ENCODE peak calls at places on chromosomes 1 and 21, in nine cellular contexts. One of them, this sample, is unnamed.

GRCh38 chr1:14980801-14981200 is 172.7 kb upstream of the TMEM51 start:
- DNase-seq in fibroblast of lung: peak; percentile 59
- DNase-seq in retinal pigment epithelial cell: no peak
- DNase-seq in uterus: peak; percentile 28
- DNase-seq in mucosa of descending colon: no peak
- DNase-seq in heart right ventricle: no peak
- DNase-seq in WERI-Rb-1: no peak
- DNase-seq in HCT116: no peak
- DNase-seq in bronchial epithelial cell: no peak
- DNase-seq in this sample: no peak

GRCh38 chr1:38932496-38933014 is 9.1 kb downstream of the RHBDL2 start:
- DNase-seq in fibroblast of lung: no peak
- DNase-seq in retinal pigment epithelial cell: no peak
- DNase-seq in uterus: no peak
- DNase-seq in mucosa of descending colon: no peak
- DNase-seq in heart right ventricle: no peak
- DNase-seq in WERI-Rb-1: no peak
- DNase-seq in HCT116: no peak
- DNase-seq in bronchial epithelial cell: no peak
- DNase-seq in this sample: no peak

GRCh38 chr1:158153179-158153578 is 27.5 kb upstream of the CD1D start:
- DNase-seq in fibroblast of lung: no peak
- DNase-seq in retinal pigment epithelial cell: no peak
- DNase-seq in uterus: no peak
- DNase-seq in mucosa of descending colon: no peak
- DNase-seq in heart right ventricle: no peak
- DNase-seq in WERI-Rb-1: no peak
- DNase-seq in HCT116: no peak
- DNase-seq in bronchial epithelial cell: peak; percentile 65
- DNase-seq in this sample: no peak

GRCh38 chr1:175481126-175482071 is 262.0 kb downstream of the TNR start:
- DNase-seq in fibroblast of lung: peak; percentile 7
- DNase-seq in retinal pigment epithelial cell: no peak
- DNase-seq in uterus: no peak
- DNase-seq in mucosa of descending colon: no peak
- DNase-seq in heart right ventricle: no peak
- DNase-seq in WERI-Rb-1: no peak
- DNase-seq in HCT116: no peak
- DNase-seq in bronchial epithelial cell: peak; percentile 26
- DNase-seq in this sample: peak; percentile 38

GRCh38 chr1:93738926-93739325 is 57.3 kb upstream of the BCAR3 start:
- DNase-seq in fibroblast of lung: no peak
- DNase-seq in retinal pigment epithelial cell: no peak
- DNase-seq in uterus: no peak
- DNase-seq in mucosa of descending colon: no peak
- DNase-seq in heart right ventricle: no peak
- DNase-seq in WERI-Rb-1: peak; percentile 25
- DNase-seq in HCT116: no peak
- DNase-seq in bronchial epithelial cell: no peak
- DNase-seq in this sample: no peak

GRCh38 chr1:2192031-2192995 is 2.3 kb downstream of the FAAP20 start:
- DNase-seq in fibroblast of lung: peak; percentile 88
- DNase-seq in retinal pigment epithelial cell: peak; percentile 72
- DNase-seq in uterus: peak; percentile 66
- DNase-seq in mucosa of descending colon: no peak
- DNase-seq in heart right ventricle: no peak
- DNase-seq in WERI-Rb-1: no peak
- DNase-seq in HCT116: no peak
- DNase-seq in bronchial epithelial cell: no peak
- DNase-seq in this sample: no peak

GRCh38 chr1:64745986-64746940 is 1.4 kb downstream of the RAVER2 start:
- DNase-seq in fibroblast of lung: peak; percentile 53
- DNase-seq in retinal pigment epithelial cell: no peak
- DNase-seq in uterus: no peak
- DNase-seq in mucosa of descending colon: no peak
- DNase-seq in heart right ventricle: no peak
- DNase-seq in WERI-Rb-1: no peak
- DNase-seq in HCT116: no peak
- DNase-seq in bronchial epithelial cell: no peak
- DNase-seq in this sample: no peak

GRCh38 chr1:107821340-107821739 is 143.6 kb downstream of the VAV3 start:
- DNase-seq in fibroblast of lung: no peak
- DNase-seq in retinal pigment epithelial cell: no peak
- DNase-seq in uterus: no peak
- DNase-seq in mucosa of descending colon: no peak
- DNase-seq in heart right ventricle: no peak
- DNase-seq in WERI-Rb-1: no peak
- DNase-seq in HCT116: no peak
- DNase-seq in bronchial epithelial cell: no peak
- DNase-seq in this sample: peak; percentile 6

GRCh38 chr1:150346316-150346715 is 17.6 kb upstream of the RPRD2 start:
- DNase-seq in fibroblast of lung: no peak
- DNase-seq in retinal pigment epithelial cell: no peak
- DNase-seq in uterus: no peak
- DNase-seq in mucosa of descending colon: no peak
- DNase-seq in heart right ventricle: no peak
- DNase-seq in WERI-Rb-1: peak; percentile 67
- DNase-seq in HCT116: no peak
- DNase-seq in bronchial epithelial cell: no peak
- DNase-seq in this sample: no peak

GRCh38 chr21:17461014-17461413 is 51.8 kb upstream of the CXADR start:
- DNase-seq in fibroblast of lung: peak; percentile 94
- DNase-seq in retinal pigment epithelial cell: peak; percentile 83
- DNase-seq in uterus: peak; percentile 80
- DNase-seq in mucosa of descending colon: no peak
- DNase-seq in heart right ventricle: no peak
- DNase-seq in WERI-Rb-1: no peak
- DNase-seq in HCT116: no peak
- DNase-seq in bronchial epithelial cell: peak; percentile 82
- DNase-seq in this sample: peak; percentile 31

GRCh38 chr21:45032977-45033705 is 41.2 kb upstream of the ADARB1 start:
- DNase-seq in fibroblast of lung: no peak
- DNase-seq in retinal pigment epithelial cell: no peak
- DNase-seq in uterus: peak; percentile 19
- DNase-seq in mucosa of descending colon: no peak
- DNase-seq in heart right ventricle: no peak
- DNase-seq in WERI-Rb-1: no peak
- DNase-seq in HCT116: no peak
- DNase-seq in bronchial epithelial cell: no peak
- DNase-seq in this sample: no peak

GRCh38 chr21:29351691-29352090 is 53.0 kb downstream of the BACH1 start:
- DNase-seq in fibroblast of lung: peak; percentile 98
- DNase-seq in retinal pigment epithelial cell: peak; percentile 77
- DNase-seq in uterus: no peak
- DNase-seq in mucosa of descending colon: no peak
- DNase-seq in heart right ventricle: no peak
- DNase-seq in WERI-Rb-1: no peak
- DNase-seq in HCT116: no peak
- DNase-seq in bronchial epithelial cell: no peak
- DNase-seq in this sample: no peak

GRCh38 chr1:200184196-200184595 is 156.7 kb downstream of the NR5A2 start:
- DNase-seq in fibroblast of lung: peak; percentile 64
- DNase-seq in retinal pigment epithelial cell: peak; percentile 68
- DNase-seq in uterus: peak; percentile 73
- DNase-seq in mucosa of descending colon: peak; percentile 53
- DNase-seq in heart right ventricle: peak; percentile 59
- DNase-seq in WERI-Rb-1: no peak
- DNase-seq in HCT116: peak; percentile 42
- DNase-seq in bronchial epithelial cell: peak; percentile 99
- DNase-seq in this sample: peak; percentile 100

GRCh38 chr1:41545996-41546938 is 61.8 kb upstream of the EDN2 start:
- DNase-seq in fibroblast of lung: peak; percentile 13
- DNase-seq in retinal pigment epithelial cell: no peak
- DNase-seq in uterus: peak; percentile 8
- DNase-seq in mucosa of descending colon: no peak
- DNase-seq in heart right ventricle: no peak
- DNase-seq in WERI-Rb-1: no peak
- DNase-seq in HCT116: no peak
- DNase-seq in bronchial epithelial cell: no peak
- DNase-seq in this sample: no peak

GRCh38 chr1:190619724-190620123 is 142.1 kb upstream of the BRINP3 start:
- DNase-seq in fibroblast of lung: peak; percentile 30
- DNase-seq in retinal pigment epithelial cell: no peak
- DNase-seq in uterus: no peak
- DNase-seq in mucosa of descending colon: no peak
- DNase-seq in heart right ventricle: no peak
- DNase-seq in WERI-Rb-1: no peak
- DNase-seq in HCT116: no peak
- DNase-seq in bronchial epithelial cell: no peak
- DNase-seq in this sample: no peak
- TF ChIP-seq CTCF in fibroblast of lung: no peak
- TF ChIP-seq CTCF in retinal pigment epithelial cell: no peak
- TF ChIP-seq CTCF in uterus: no peak
- TF ChIP-seq CTCF in mucosa of descending colon: no peak
- TF ChIP-seq CTCF in heart right ventricle: no peak
- TF ChIP-seq CTCF in WERI-Rb-1: no peak
- TF ChIP-seq CTCF in HCT116: no peak
- TF ChIP-seq CTCF in bronchial epithelial cell: no peak
- TF ChIP-seq CTCF in this sample: no peak

GRCh38 chr21:43211085-43212071 is 42.6 kb downstream of the CRYAA start:
- DNase-seq in fibroblast of lung: peak; percentile 8
- DNase-seq in retinal pigment epithelial cell: no peak
- DNase-seq in uterus: no peak
- DNase-seq in mucosa of descending colon: peak; percentile 86
- DNase-seq in heart right ventricle: peak; percentile 55
- DNase-seq in WERI-Rb-1: peak; percentile 54
- DNase-seq in HCT116: peak; percentile 4
- DNase-seq in bronchial epithelial cell: no peak
- DNase-seq in this sample: no peak
- TF ChIP-seq CTCF in fibroblast of lung: no peak
- TF ChIP-seq CTCF in retinal pigment epithelial cell: peak; percentile 56
- TF ChIP-seq CTCF in uterus: no peak
- TF ChIP-seq CTCF in mucosa of descending colon: no peak
- TF ChIP-seq CTCF in heart right ventricle: peak; percentile 57
- TF ChIP-seq CTCF in WERI-Rb-1: peak; percentile 70
- TF ChIP-seq CTCF in HCT116: no peak
- TF ChIP-seq CTCF in bronchial epithelial cell: no peak
- TF ChIP-seq CTCF in this sample: no peak

DNA sequence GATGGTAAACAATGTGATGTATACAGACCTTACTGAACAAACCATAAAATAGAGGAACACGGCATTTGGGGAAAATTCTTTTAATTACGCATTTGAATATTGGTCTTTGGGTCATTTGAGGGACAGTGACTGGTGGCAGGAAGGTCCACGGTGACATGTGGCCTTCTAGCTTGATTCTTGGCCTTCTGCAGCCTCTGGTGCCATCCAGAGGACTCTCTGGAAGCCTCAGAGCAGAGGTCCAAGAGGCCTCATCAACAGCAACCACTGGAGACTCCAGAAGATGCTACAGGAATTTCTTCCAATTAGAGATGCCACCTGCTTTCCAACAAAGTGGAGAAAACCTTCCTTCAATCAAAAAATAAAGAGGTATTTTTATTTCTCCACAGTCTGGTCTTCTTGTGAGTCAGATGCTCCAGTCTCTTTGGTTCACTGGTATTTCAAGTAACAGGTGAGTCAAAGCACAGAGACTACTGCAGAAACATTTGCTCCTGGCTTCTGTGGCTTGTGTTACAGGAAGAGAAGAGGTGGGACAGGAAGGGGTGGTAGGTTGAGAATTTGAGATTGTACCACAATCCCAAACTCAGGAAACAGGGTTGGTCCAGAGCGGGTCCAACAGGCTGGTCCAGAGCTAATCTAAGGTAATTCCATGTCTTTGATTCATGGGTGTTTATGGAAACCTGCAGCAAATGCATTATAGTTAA is 2.7 kb upstream of the F5 start:
- DNase-seq in fibroblast of lung: no peak
- DNase-seq in retinal pigment epithelial cell: no peak
- DNase-seq in uterus: no peak
- DNase-seq in mucosa of descending colon: no peak
- DNase-seq in heart right ventricle: no peak
- DNase-seq in WERI-Rb-1: no peak
- DNase-seq in HCT116: no peak
- DNase-seq in bronchial epithelial cell: peak; percentile 75
- DNase-seq in this sample: peak; percentile 80
- TF ChIP-seq CTCF in fibroblast of lung: no peak
- TF ChIP-seq CTCF in retinal pigment epithelial cell: no peak
- TF ChIP-seq CTCF in uterus: no peak
- TF ChIP-seq CTCF in mucosa of descending colon: no peak
- TF ChIP-seq CTCF in heart right ventricle: no peak
- TF ChIP-seq CTCF in WERI-Rb-1: no peak
- TF ChIP-seq CTCF in HCT116: no peak
- TF ChIP-seq CTCF in bronchial epithelial cell: no peak
- TF ChIP-seq CTCF in this sample: peak; percentile 25

GRCh38 chr1:245600658-245601057 is 445.9 kb downstream of the KIF26B start:
- DNase-seq in fibroblast of lung: no peak
- DNase-seq in retinal pigment epithelial cell: no peak
- DNase-seq in uterus: no peak
- DNase-seq in mucosa of descending colon: no peak
- DNase-seq in heart right ventricle: no peak
- DNase-seq in WERI-Rb-1: no peak
- DNase-seq in HCT116: no peak
- DNase-seq in bronchial epithelial cell: no peak
- DNase-seq in this sample: no peak

GRCh38 chr1:245604979-245605378 is 450.2 kb downstream of the KIF26B start:
- DNase-seq in fibroblast of lung: peak; percentile 30
- DNase-seq in retinal pigment epithelial cell: no peak
- DNase-seq in uterus: no peak
- DNase-seq in mucosa of descending colon: no peak
- DNase-seq in heart right ventricle: no peak
- DNase-seq in WERI-Rb-1: no peak
- DNase-seq in HCT116: no peak
- DNase-seq in bronchial epithelial cell: peak; percentile 5
- DNase-seq in this sample: no peak

GRCh38 chr1:245603311-245603865 is 448.6 kb downstream of the KIF26B start:
- DNase-seq in fibroblast of lung: no peak
- DNase-seq in retinal pigment epithelial cell: no peak
- DNase-seq in uterus: no peak
- DNase-seq in mucosa of descending colon: no peak
- DNase-seq in heart right ventricle: no peak
- DNase-seq in WERI-Rb-1: no peak
- DNase-seq in HCT116: no peak
- DNase-seq in bronchial epithelial cell: no peak
- DNase-seq in this sample: no peak

GRCh38 chr1:245598524-245599310 is 443.9 kb downstream of the KIF26B start:
- DNase-seq in fibroblast of lung: peak; percentile 36
- DNase-seq in retinal pigment epithelial cell: no peak
- DNase-seq in uterus: no peak
- DNase-seq in mucosa of descending colon: no peak
- DNase-seq in heart right ventricle: peak; percentile 51
- DNase-seq in WERI-Rb-1: no peak
- DNase-seq in HCT116: no peak
- DNase-seq in bronchial epithelial cell: no peak
- DNase-seq in this sample: no peak

DNA sequence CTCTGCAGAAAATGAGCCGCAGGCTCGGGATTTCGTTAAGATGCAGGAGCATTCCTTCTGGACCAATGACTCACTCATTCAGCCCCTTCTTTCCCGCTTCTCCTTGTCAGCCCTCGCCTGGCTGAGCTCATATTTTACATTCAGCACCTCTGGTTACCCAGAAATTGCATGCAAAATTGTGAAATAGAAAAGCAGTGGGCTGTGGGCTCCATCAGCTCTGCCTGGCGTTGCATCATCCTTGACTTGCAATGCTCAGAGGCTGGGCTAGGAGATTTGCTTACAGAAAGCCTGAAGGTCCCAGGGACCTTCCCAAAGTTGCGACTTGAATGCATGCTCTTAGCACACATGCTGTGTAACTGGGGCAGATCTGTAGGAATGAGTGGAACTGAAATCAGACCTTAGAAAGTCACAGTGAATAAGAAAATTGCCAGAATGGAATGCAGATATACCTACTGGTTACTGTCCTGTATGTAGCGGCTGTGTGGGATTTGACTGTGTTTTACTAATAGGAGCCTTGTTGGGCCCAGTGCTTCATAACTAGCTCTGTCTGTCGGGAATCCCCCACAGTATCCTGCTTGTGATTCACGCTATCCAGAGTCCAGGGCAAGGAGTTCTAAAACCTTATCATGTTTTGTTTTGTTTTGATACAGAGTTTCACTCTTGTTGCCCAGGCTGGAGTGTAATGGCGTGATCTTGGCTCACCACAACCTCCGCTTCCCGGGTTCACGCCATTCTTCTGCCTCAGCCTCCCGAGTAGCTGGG is 444.8 kb downstream of the KIF26B start:
- DNase-seq in fibroblast of lung: peak; percentile 95
- DNase-seq in retinal pigment epithelial cell: peak; percentile 62
- DNase-seq in uterus: no peak
- DNase-seq in mucosa of descending colon: no peak
- DNase-seq in heart right ventricle: peak; percentile 22
- DNase-seq in WERI-Rb-1: no peak
- DNase-seq in HCT116: no peak
- DNase-seq in bronchial epithelial cell: no peak
- DNase-seq in this sample: no peak
- TF ChIP-seq CTCF in fibroblast of lung: no peak
- TF ChIP-seq CTCF in retinal pigment epithelial cell: no peak
- TF ChIP-seq CTCF in uterus: no peak
- TF ChIP-seq CTCF in mucosa of descending colon: no peak
- TF ChIP-seq CTCF in heart right ventricle: no peak
- TF ChIP-seq CTCF in WERI-Rb-1: no peak
- TF ChIP-seq CTCF in HCT116: no peak
- TF ChIP-seq CTCF in bronchial epithelial cell: no peak
- TF ChIP-seq CTCF in this sample: no peak

This sample was measured in PC-3.